ENCODE peak calls at places on chromosomes 4 and X, in four cellular contexts. M is epithelial cell of prostate, D is sciatic nerve, P is memory B cell. Z is an unnamed sample.

GRCh38 chrX:12210921-12211320 is 72.6 kb downstream of the FRMPD4 start:
- DNase-seq in M (peak; percentile 1), P (no peak), D (no peak), Z (no peak)

GRCh38 chr4:95129708-95130343 is 372.1 kb downstream of the BMPR1B start:
- DNase-seq in D (no peak), M (peak; percentile 97), P (no peak), Z (no peak)

GRCh38 chr4:112514079-112514448 is 1.9 kb downstream of the NEUROG2 start:
- DNase-seq in P (no peak), D (no peak), M (no peak), Z (no peak)

GRCh38 chr4:127558088-127558487 is 74.7 kb upstream of the INTU start:
- DNase-seq in D (no peak), M (no peak), P (no peak), Z (no peak)

GRCh38 chr4:152535236-152535902 is 523 bp downstream of the FBXW7 start:
- DNase-seq in P (no peak), D (peak; percentile 61), M (no peak), Z (no peak)

GRCh38 chr4:15352508-15352907 is 75.3 kb upstream of the C1QTNF7 start:
- DNase-seq in D (no peak), M (no peak), P (no peak), Z (no peak)

GRCh38 chr4:145178740-145179139 is 1.6 kb downstream of the OTUD4 start:
- DNase-seq in M (no peak), D (no peak), P (no peak), Z (no peak)

GRCh38 chr4:86688026-86688425 is 93.9 kb downstream of the PTPN13 start:
- DNase-seq in D (no peak), M (no peak), P (no peak), Z (no peak)

GRCh38 chr4:169659736-169660670 is 39.6 kb downstream of the CLCN3 start:
- DNase-seq in M (peak; percentile 98), P (peak; percentile 47), D (no peak), Z (peak; percentile 59)

GRCh38 chr4:43337707-43338106 is 445.2 kb downstream of the GRXCR1 start:
- DNase-seq in M (no peak), P (no peak), D (no peak), Z (no peak)

GRCh38 chr4:160319221-160319867 is 1216.5 kb downstream of the RAPGEF2 start:
- DNase-seq in M (peak; percentile 97), P (no peak), D (no peak), Z (no peak)

GRCh38 chrX:109345866-109346265 is 136.0 kb downstream of the GUCY2F start:
- DNase-seq in D (no peak), M (no peak), P (no peak), Z (no peak)

GRCh38 chrX:10176121-10177003 is 19.6 kb downstream of the CLCN4 start:
- DNase-seq in P (no peak), M (peak; percentile 20), D (no peak), Z (no peak)

GRCh38 chrX:1205681-1206611 is 6.5 kb downstream of the CRLF2 start:
- DNase-seq in M (peak; percentile 72), P (no peak), D (peak; percentile 34), Z (no peak)

GRCh38 chr4:24105183-24106039 is 215.6 kb upstream of the PPARGC1A start:
- DNase-seq in M (no peak), D (no peak), P (no peak), Z (no peak)

GRCh38 chr4:40003986-40004385 is 26.3 kb upstream of the PDS5A start:
- DNase-seq in D (no peak), P (no peak), M (no peak), Z (no peak)

GRCh38 chr4:89425023-89425422 is 117.4 kb upstream of the GPRIN3 start:
- DNase-seq in D (no peak), P (no peak), M (no peak), Z (no peak)

GRCh38 chrX:30275498-30275897 is 28.6 kb downstream of the MAGEB1 start:
- DNase-seq in P (no peak), D (no peak), M (no peak), Z (no peak)

GRCh38 chr4:122710434-122711308 is 21.8 kb upstream of the BBS12 start:
- DNase-seq in P (no peak), D (no peak), M (no peak), Z (no peak)

GRCh38 chr4:33067221-33067620 is 2347.1 kb downstream of the PCDH7 start:
- DNase-seq in D (no peak), M (no peak), P (no peak), Z (no peak)